ENCODE peak calls at places on chromosomes 5 and 9, in five cellular contexts. W, M, N, F and E are unnamed samples.
A peak's percentile ranks its signal among the peaks of the same experiment; 100 is the strongest.

GRCh38 chr9:86487222-86487841 is 133.1 kb upstream of the TUT7 start:
- DNase-seq in W (peak; percentile 36), M (no peak), N (no peak), F (no peak), E (no peak)

GRCh38 chr9:98871456-98872065 is 64.1 kb downstream of the GALNT12 start:
- DNase-seq in W (no peak), M (no peak), N (no peak), F (no peak), E (no peak)

GRCh38 chr5:112063878-112064615 is 307.1 kb upstream of the NREP start:
- DNase-seq in W (no peak), M (no peak), N (no peak), F (no peak), E (no peak)

GRCh38 chr5:159163700-159164044 is 45.7 kb downstream of the RNF145 start:
- DNase-seq in W (no peak), M (no peak), N (no peak), F (no peak), E (no peak)

GRCh38 chr9:110975969-110976368 is 62.3 kb downstream of the LPAR1 start:
- DNase-seq in W (no peak), M (no peak), N (no peak), F (no peak), E (no peak)

GRCh38 chr9:137294091-137294683 is 7.9 kb downstream of the NRARP start:
- DNase-seq in W (peak; percentile 26), M (no peak), N (no peak), F (peak; percentile 22), E (no peak)

GRCh38 chr9:109466623-109467590 is 31.2 kb downstream of the PTPN3 start:
- DNase-seq in W (peak; percentile 30), M (no peak), N (no peak), F (no peak), E (no peak)

GRCh38 chr9:18979367-18979766 is 53.6 kb downstream of the SAXO1 start:
- DNase-seq in W (peak; percentile 23), M (no peak), N (no peak), F (no peak), E (no peak)

GRCh38 chr5:157004893-157005551 is 42.0 kb upstream of the TIMD4 start:
- DNase-seq in W (peak; percentile 12), M (no peak), N (no peak), F (no peak), E (no peak)

GRCh38 chr9:124725068-124725452 is 46.1 kb downstream of the NR6A1 start:
- DNase-seq in W (no peak), M (no peak), N (no peak), F (no peak), E (no peak)

GRCh38 chr9:126432659-126433058 is 106.0 kb downstream of the MVB12B start:
- DNase-seq in W (no peak), M (no peak), N (no peak), F (no peak), E (no peak)

GRCh38 chr9:91560301-91560700 is 136.7 kb upstream of the NFIL3 start:
- DNase-seq in W (peak; percentile 89), M (no peak), N (no peak), F (no peak), E (no peak)

GRCh38 chr9:37127018-37127417 is 6.6 kb downstream of the ZCCHC7 start:
- DNase-seq in W (no peak), M (no peak), N (no peak), F (no peak), E (no peak)

GRCh38 chr5:118220491-118220890 is 767.9 kb downstream of the DTWD2 start:
- DNase-seq in W (peak; percentile 8), M (no peak), N (no peak), F (no peak), E (no peak)

GRCh38 chr9:133572821-133573361 is 36.3 kb downstream of the FAM163B start:
- DNase-seq in W (no peak), M (no peak), N (no peak), F (no peak), E (no peak)

GRCh38 chr5:14958196-14958595 is 86.6 kb upstream of the ANKH start:
- DNase-seq in W (peak; percentile 36), M (no peak), N (no peak), F (no peak), E (no peak)

GRCh38 chr5:12316812-12317211 is 412.6 kb upstream of the CTNND2 start:
- DNase-seq in W (no peak), M (no peak), N (no peak), F (no peak), E (no peak)

GRCh38 chr5:125696762-125697161 is 726.4 kb upstream of the GRAMD2B start:
- DNase-seq in W (peak; percentile 97), M (no peak), N (no peak), F (no peak), E (peak; percentile 60)

GRCh38 chr5:124789104-124789605 is 42.7 kb upstream of the ZNF608 start:
- DNase-seq in W (no peak), M (no peak), N (no peak), F (no peak), E (no peak)

GRCh38 chr5:149283611-149284480 is 12.2 kb downstream of the AFAP1L1 start:
- DNase-seq in W (no peak), M (no peak), N (no peak), F (no peak), E (no peak)
- H3K4me3 ChIP-seq in W (no peak overlapping the region), M (no peak overlapping the region), N (no peak overlapping the region), F (no peak overlapping the region), E (no peak overlapping the region)

DNA sequence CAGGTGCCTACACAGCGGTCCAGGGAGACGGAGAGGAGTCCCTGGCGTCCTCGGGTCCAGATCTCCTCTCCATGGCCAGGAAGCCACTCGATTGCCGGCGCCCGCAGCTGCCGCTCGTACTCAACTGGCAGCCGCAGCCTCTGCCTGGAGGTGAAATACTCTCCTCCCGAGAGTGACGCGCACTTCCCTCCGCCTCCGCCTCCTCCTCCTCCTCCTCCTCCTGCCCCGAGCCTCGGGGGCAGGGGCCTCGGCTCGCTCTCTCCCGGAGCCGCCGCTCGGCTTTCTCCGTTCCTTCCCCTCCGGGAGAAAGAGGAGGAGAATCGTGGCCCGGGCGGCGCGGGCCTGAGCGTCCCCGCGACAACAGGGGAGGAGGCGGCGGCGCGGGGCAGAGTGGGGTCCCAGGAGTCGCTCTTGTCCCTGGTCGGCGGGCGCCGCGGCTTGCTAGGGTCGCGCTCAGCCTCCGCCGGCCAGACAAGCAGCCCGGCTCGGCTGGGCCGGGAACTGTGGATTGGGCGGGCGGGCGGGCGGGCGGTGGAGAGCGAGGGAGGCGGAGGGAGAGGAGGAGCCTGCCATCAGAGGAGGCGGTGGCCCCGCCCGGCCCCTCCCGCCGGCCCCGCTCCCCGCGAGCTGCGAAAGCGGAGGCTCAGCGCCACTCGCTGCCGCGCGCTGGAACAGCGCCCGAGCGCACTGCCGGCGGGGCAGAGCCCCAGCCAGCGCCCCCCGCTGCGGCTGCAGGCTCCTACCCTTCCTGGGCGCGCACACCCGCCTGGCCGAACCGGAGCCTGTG is at the start of gene CEMIP2:
- DNase-seq in W (peak; percentile 79), M (peak; percentile 62), N (peak; percentile 87), F (peak; percentile 88), E (peak; percentile 78)
- TF ChIP-seq CTCF in W (peak; percentile 6), M (no peak), N (no peak), F (peak; percentile 13), E (peak; percentile 31)

DNA sequence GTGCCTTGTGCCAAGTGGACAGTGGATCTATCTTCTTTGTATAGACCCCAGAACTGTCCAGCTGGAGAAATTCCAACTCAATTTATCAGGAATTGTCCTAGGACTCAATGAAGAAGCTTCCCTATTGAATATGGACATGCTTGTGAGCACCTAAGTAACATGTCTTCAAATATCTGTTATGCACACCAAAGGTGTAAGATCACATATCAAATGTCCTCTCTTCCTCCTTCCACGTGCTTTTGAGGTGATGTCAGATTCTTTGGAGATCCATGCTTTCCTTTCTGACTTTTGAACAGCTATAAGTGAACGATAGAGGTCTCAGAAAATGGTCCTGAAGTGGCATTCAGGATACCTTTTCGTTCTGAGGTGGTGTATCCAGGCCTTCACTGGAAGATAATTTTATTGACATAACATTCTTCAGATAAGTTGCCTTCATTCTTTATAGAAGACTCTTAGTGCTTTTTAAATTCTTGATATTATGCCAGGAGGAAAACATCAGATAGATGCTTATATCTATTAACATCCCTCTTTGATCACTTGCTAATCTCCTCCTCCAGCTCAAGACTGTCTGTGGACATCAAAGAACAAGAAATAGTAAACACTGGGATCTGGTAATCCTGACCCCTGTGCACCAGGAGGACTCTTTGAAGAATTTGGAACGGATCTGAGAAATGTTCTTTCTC is 246.4 kb downstream of the SMARCA2 start:
- DNase-seq in W (no peak), M (no peak), N (no peak), F (no peak), E (no peak)
- H3K27me3 ChIP-seq in W (no peaks in the 10 kb centered on the region), M (no peaks in the 10 kb centered on the region), N (no peaks in the 10 kb centered on the region), F (no peaks in the 10 kb centered on the region), E (no peaks in the 10 kb centered on the region)

DNA sequence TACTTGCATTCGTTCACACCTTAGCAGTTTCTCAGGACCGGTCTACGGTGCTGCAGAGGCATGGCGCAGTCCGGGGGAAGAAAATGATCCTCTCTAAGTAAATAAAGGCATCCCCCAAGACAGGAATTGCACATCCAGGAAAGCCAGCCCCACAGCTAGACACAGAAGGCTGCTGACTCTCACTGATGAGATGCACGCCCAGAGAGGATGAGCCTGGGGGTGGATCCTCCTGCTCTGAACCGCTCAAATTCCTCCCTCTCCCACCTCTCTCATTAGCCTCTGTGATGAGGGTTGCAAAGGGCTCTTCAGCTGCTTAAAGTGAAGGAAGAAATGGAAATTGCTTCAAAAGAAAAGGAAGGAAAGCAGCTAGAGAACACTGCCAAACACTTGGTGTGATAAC is 132.4 kb downstream of the TTLL11 start:
- DNase-seq in W (no peak), M (no peak), N (no peak), F (no peak), E (no peak)
- H3K4me3 ChIP-seq in W (no peak overlapping the region), M (no peak overlapping the region), N (no peak overlapping the region), F (no peak overlapping the region), E (no peak overlapping the region)

GRCh38 chr9:88108779-88109178 is 29.5 kb downstream of the SPATA31C2 start:
- DNase-seq in W (no peak), M (no peak), N (no peak), F (no peak), E (no peak)

GRCh38 chr9:88110026-88110425 is 28.2 kb downstream of the SPATA31C2 start:
- DNase-seq in W (no peak), M (no peak), N (no peak), F (no peak), E (no peak)

DNA sequence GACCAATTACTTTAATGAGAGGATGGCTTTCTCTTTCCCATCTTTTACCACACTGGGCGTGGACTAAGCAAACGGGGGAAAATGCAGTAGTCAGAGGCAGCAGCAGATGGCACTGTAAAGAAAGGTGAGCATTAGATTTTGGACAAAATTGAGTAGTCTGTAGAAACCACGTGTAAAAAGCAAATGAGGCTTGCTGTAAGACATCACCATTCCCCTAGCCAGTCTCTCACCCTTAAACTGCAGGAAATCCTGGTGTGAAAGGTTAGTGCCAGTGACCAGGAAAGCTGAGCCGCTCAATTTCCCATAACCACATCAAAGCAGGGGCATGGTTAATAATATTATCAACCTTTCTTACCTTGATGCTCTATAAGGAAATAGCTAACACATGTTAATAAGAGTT is 31.8 kb downstream of the SPATA31C2 start:
- DNase-seq in W (peak; percentile 16), M (no peak), N (peak; percentile 36), F (no peak), E (no peak)
- TF ChIP-seq CTCF in W (peak; percentile 47), M (peak; percentile 40), N (peak; percentile 48), F (peak; percentile 25), E (peak; percentile 69)

GRCh38 chr5:321726-322251 is 275 bp downstream of the AHRR start:
- DNase-seq in W (no peak), M (no peak), N (no peak), F (no peak), E (no peak)
- H3K27me3 ChIP-seq in W (peaks cover 3% of the 10 kb centered on the region), M (peaks cover 8% of the 10 kb centered on the region), N (peaks cover 14% of the 10 kb centered on the region), F (no peaks in the 10 kb centered on the region), E (no peaks in the 10 kb centered on the region)